ENCODE peak calls at places on chromosomes 1 and 21, in seven cellular contexts. One of them, this sample, is unnamed.

GRCh38 chr1:52037402-52037814 is 3.8 kb upstream of the KTI12 start:
- DNase-seq in CD14-positive monocyte: no peak
- DNase-seq in thyroid gland: no peak
- DNase-seq in progenitor cell of endocrine pancreas: no peak
- DNase-seq in CD4-positive, alpha-beta T cell: no peak
- DNase-seq in nephron progenitor cell: no peak
- DNase-seq in neural progenitor cell: no peak
- DNase-seq in this sample: no peak

GRCh38 chr1:154514066-154514553 is 11.9 kb upstream of the SHE start:
- DNase-seq in CD14-positive monocyte: no peak
- DNase-seq in thyroid gland: no peak
- DNase-seq in progenitor cell of endocrine pancreas: no peak
- DNase-seq in CD4-positive, alpha-beta T cell: no peak
- DNase-seq in nephron progenitor cell: no peak
- DNase-seq in neural progenitor cell: no peak
- DNase-seq in this sample: no peak

GRCh38 chr1:13700521-13701273 is 709 bp downstream of the PRDM2 start:
- DNase-seq in CD14-positive monocyte: no peak
- DNase-seq in thyroid gland: peak
- DNase-seq in progenitor cell of endocrine pancreas: peak
- DNase-seq in CD4-positive, alpha-beta T cell: peak
- DNase-seq in nephron progenitor cell: no peak
- DNase-seq in neural progenitor cell: peak
- DNase-seq in this sample: peak

GRCh38 chr1:207910678-207911354 is at the start of gene CD34:
- DNase-seq in CD14-positive monocyte: no peak
- DNase-seq in thyroid gland: peak
- DNase-seq in progenitor cell of endocrine pancreas: no peak
- DNase-seq in CD4-positive, alpha-beta T cell: no peak
- DNase-seq in nephron progenitor cell: peak
- DNase-seq in neural progenitor cell: peak
- DNase-seq in this sample: no peak

GRCh38 chr1:183209533-183210158 is 23.6 kb downstream of the LAMC2 start:
- DNase-seq in CD14-positive monocyte: no peak
- DNase-seq in thyroid gland: no peak
- DNase-seq in progenitor cell of endocrine pancreas: no peak
- DNase-seq in CD4-positive, alpha-beta T cell: no peak
- DNase-seq in nephron progenitor cell: no peak
- DNase-seq in neural progenitor cell: no peak
- DNase-seq in this sample: no peak

GRCh38 chr1:182716740-182717720 is 32.6 kb upstream of the RGS8 start:
- DNase-seq in CD14-positive monocyte: no peak
- DNase-seq in thyroid gland: no peak
- DNase-seq in progenitor cell of endocrine pancreas: no peak
- DNase-seq in CD4-positive, alpha-beta T cell: no peak
- DNase-seq in nephron progenitor cell: no peak
- DNase-seq in neural progenitor cell: no peak
- DNase-seq in this sample: no peak

GRCh38 chr1:39452081-39452480 is 39.4 kb upstream of the BMP8A start:
- DNase-seq in CD14-positive monocyte: no peak
- DNase-seq in thyroid gland: no peak
- DNase-seq in progenitor cell of endocrine pancreas: no peak
- DNase-seq in CD4-positive, alpha-beta T cell: no peak
- DNase-seq in nephron progenitor cell: no peak
- DNase-seq in neural progenitor cell: no peak
- DNase-seq in this sample: no peak

GRCh38 chr1:39620659-39621165 is 18.7 kb downstream of the HEYL start:
- DNase-seq in CD14-positive monocyte: no peak
- DNase-seq in thyroid gland: no peak
- DNase-seq in progenitor cell of endocrine pancreas: no peak
- DNase-seq in CD4-positive, alpha-beta T cell: no peak
- DNase-seq in nephron progenitor cell: no peak
- DNase-seq in neural progenitor cell: no peak
- DNase-seq in this sample: no peak

GRCh38 chr1:93450331-93450730 is 2.4 kb downstream of the FNBP1L start:
- DNase-seq in CD14-positive monocyte: no peak
- DNase-seq in thyroid gland: no peak
- DNase-seq in progenitor cell of endocrine pancreas: no peak
- DNase-seq in CD4-positive, alpha-beta T cell: no peak
- DNase-seq in nephron progenitor cell: no peak
- DNase-seq in neural progenitor cell: no peak
- DNase-seq in this sample: no peak

GRCh38 chr1:3736708-3737107 is 15.5 kb upstream of the CCDC27 start:
- DNase-seq in CD14-positive monocyte: no peak
- DNase-seq in thyroid gland: peak
- DNase-seq in progenitor cell of endocrine pancreas: no peak
- DNase-seq in CD4-positive, alpha-beta T cell: no peak
- DNase-seq in nephron progenitor cell: no peak
- DNase-seq in neural progenitor cell: no peak
- DNase-seq in this sample: no peak

GRCh38 chr1:93960641-93961147 is 51.5 kb upstream of the GCLM start:
- DNase-seq in CD14-positive monocyte: no peak
- DNase-seq in thyroid gland: peak
- DNase-seq in progenitor cell of endocrine pancreas: no peak
- DNase-seq in CD4-positive, alpha-beta T cell: no peak
- DNase-seq in nephron progenitor cell: no peak
- DNase-seq in neural progenitor cell: no peak
- DNase-seq in this sample: no peak

GRCh38 chr1:6574025-6574620 is 5.7 kb upstream of the ZBTB48 start:
- DNase-seq in CD14-positive monocyte: no peak
- DNase-seq in thyroid gland: no peak
- DNase-seq in progenitor cell of endocrine pancreas: no peak
- DNase-seq in CD4-positive, alpha-beta T cell: no peak
- DNase-seq in nephron progenitor cell: no peak
- DNase-seq in neural progenitor cell: no peak
- DNase-seq in this sample: no peak

GRCh38 chr21:38140192-38140905 is 116.4 kb upstream of the KCNJ15 start:
- DNase-seq in CD14-positive monocyte: no peak
- DNase-seq in thyroid gland: peak
- DNase-seq in progenitor cell of endocrine pancreas: no peak
- DNase-seq in CD4-positive, alpha-beta T cell: no peak
- DNase-seq in nephron progenitor cell: no peak
- DNase-seq in neural progenitor cell: peak
- DNase-seq in this sample: no peak

GRCh38 chr1:185936641-185937040 is 202.4 kb downstream of the HMCN1 start:
- DNase-seq in CD14-positive monocyte: no peak
- DNase-seq in thyroid gland: no peak
- DNase-seq in progenitor cell of endocrine pancreas: no peak
- DNase-seq in CD4-positive, alpha-beta T cell: no peak
- DNase-seq in nephron progenitor cell: no peak
- DNase-seq in neural progenitor cell: no peak
- DNase-seq in this sample: no peak
- TF ChIP-seq CTCF in CD14-positive monocyte: no peak
- TF ChIP-seq CTCF in thyroid gland: no peak
- TF ChIP-seq CTCF in progenitor cell of endocrine pancreas: no peak
- TF ChIP-seq CTCF in CD4-positive, alpha-beta T cell: no peak
- TF ChIP-seq CTCF in nephron progenitor cell: no peak
- TF ChIP-seq CTCF in neural progenitor cell: no peak
- TF ChIP-seq CTCF in this sample: no peak

GRCh38 chr21:21373969-21374368 is 375.8 kb downstream of the NCAM2 start:
- DNase-seq in CD14-positive monocyte: no peak
- DNase-seq in thyroid gland: no peak
- DNase-seq in progenitor cell of endocrine pancreas: no peak
- DNase-seq in CD4-positive, alpha-beta T cell: no peak
- DNase-seq in nephron progenitor cell: no peak
- DNase-seq in neural progenitor cell: no peak
- DNase-seq in this sample: no peak
- TF ChIP-seq CTCF in CD14-positive monocyte: no peak
- TF ChIP-seq CTCF in thyroid gland: no peak
- TF ChIP-seq CTCF in progenitor cell of endocrine pancreas: no peak
- TF ChIP-seq CTCF in CD4-positive, alpha-beta T cell: no peak
- TF ChIP-seq CTCF in nephron progenitor cell: no peak
- TF ChIP-seq CTCF in neural progenitor cell: no peak
- TF ChIP-seq CTCF in this sample: no peak

DNA sequence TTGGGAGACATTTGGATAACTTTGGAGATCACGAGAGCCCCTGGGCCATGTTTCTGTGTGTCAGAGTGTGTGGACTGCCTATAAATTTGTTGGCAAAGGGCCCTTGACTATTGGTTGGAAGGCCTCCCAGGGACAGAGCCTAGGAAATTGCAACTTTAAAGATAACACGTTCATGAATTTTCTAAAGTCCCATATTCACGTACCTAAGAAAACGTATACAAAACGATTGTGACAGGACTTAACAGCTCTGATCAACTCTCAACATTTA is 55.8 kb downstream of the DOP1B start:
- DNase-seq in CD14-positive monocyte: no peak
- DNase-seq in thyroid gland: no peak
- DNase-seq in progenitor cell of endocrine pancreas: no peak
- DNase-seq in CD4-positive, alpha-beta T cell: no peak
- DNase-seq in nephron progenitor cell: no peak
- DNase-seq in neural progenitor cell: no peak
- DNase-seq in this sample: no peak
- TF ChIP-seq CTCF in CD14-positive monocyte: no peak
- TF ChIP-seq CTCF in thyroid gland: no peak
- TF ChIP-seq CTCF in progenitor cell of endocrine pancreas: no peak
- TF ChIP-seq CTCF in CD4-positive, alpha-beta T cell: no peak
- TF ChIP-seq CTCF in nephron progenitor cell: no peak
- TF ChIP-seq CTCF in neural progenitor cell: no peak
- TF ChIP-seq CTCF in this sample: no peak

DNA sequence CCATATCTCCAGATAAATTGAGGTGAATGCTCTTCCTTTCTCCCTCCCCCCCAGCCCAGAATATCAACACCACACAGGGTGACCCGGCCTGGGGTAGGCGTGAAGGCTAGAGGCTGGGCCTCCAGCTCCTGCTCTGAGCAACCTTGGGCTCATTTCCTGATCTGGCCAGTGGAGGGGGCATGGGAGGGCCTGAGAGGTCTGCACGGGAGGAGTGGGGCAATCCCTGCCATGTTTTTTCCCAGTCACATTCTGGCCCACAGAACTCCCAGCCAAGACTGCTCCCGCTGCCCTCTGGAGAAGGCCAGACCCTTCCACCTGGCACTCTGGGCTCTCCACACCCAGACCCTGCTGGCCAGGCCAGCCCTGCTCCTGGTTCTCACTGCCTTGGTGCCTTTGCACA is 3.9 kb downstream of the CLDN19 start:
- DNase-seq in CD14-positive monocyte: no peak
- DNase-seq in thyroid gland: no peak
- DNase-seq in progenitor cell of endocrine pancreas: no peak
- DNase-seq in CD4-positive, alpha-beta T cell: no peak
- DNase-seq in nephron progenitor cell: no peak
- DNase-seq in neural progenitor cell: peak
- DNase-seq in this sample: no peak
- TF ChIP-seq CTCF in CD14-positive monocyte: peak
- TF ChIP-seq CTCF in thyroid gland: no peak
- TF ChIP-seq CTCF in progenitor cell of endocrine pancreas: no peak
- TF ChIP-seq CTCF in CD4-positive, alpha-beta T cell: no peak
- TF ChIP-seq CTCF in nephron progenitor cell: no peak
- TF ChIP-seq CTCF in neural progenitor cell: peak
- TF ChIP-seq CTCF in this sample: no peak

GRCh38 chr1:50047916-50048694 is 24.4 kb upstream of the AGBL4 start:
- DNase-seq in CD14-positive monocyte: no peak
- DNase-seq in thyroid gland: peak
- DNase-seq in progenitor cell of endocrine pancreas: peak
- DNase-seq in CD4-positive, alpha-beta T cell: no peak
- DNase-seq in nephron progenitor cell: peak
- DNase-seq in neural progenitor cell: peak
- DNase-seq in this sample: no peak
- TF ChIP-seq CTCF in CD14-positive monocyte: no peak
- TF ChIP-seq CTCF in thyroid gland: no peak
- TF ChIP-seq CTCF in progenitor cell of endocrine pancreas: peak
- TF ChIP-seq CTCF in CD4-positive, alpha-beta T cell: no peak
- TF ChIP-seq CTCF in nephron progenitor cell: no peak
- TF ChIP-seq CTCF in neural progenitor cell: no peak
- TF ChIP-seq CTCF in this sample: no peak

GRCh38 chr21:15022608-15023261 is 42.1 kb downstream of the NRIP1 start:
- DNase-seq in CD14-positive monocyte: no peak
- DNase-seq in thyroid gland: no peak
- DNase-seq in progenitor cell of endocrine pancreas: no peak
- DNase-seq in CD4-positive, alpha-beta T cell: no peak
- DNase-seq in nephron progenitor cell: no peak
- DNase-seq in neural progenitor cell: no peak
- DNase-seq in this sample: no peak
- TF ChIP-seq CTCF in CD14-positive monocyte: peak
- TF ChIP-seq CTCF in thyroid gland: no peak
- TF ChIP-seq CTCF in progenitor cell of endocrine pancreas: no peak
- TF ChIP-seq CTCF in CD4-positive, alpha-beta T cell: no peak
- TF ChIP-seq CTCF in nephron progenitor cell: no peak
- TF ChIP-seq CTCF in neural progenitor cell: no peak
- TF ChIP-seq CTCF in this sample: no peak

GRCh38 chr1:247286134-247286670 is 30.3 kb downstream of the VN1R5 start:
- DNase-seq in CD14-positive monocyte: no peak
- DNase-seq in thyroid gland: no peak
- DNase-seq in progenitor cell of endocrine pancreas: no peak
- DNase-seq in CD4-positive, alpha-beta T cell: no peak
- DNase-seq in nephron progenitor cell: no peak
- DNase-seq in neural progenitor cell: no peak
- DNase-seq in this sample: peak

GRCh38 chr1:247291161-247291560 is 35.3 kb downstream of the VN1R5 start:
- DNase-seq in CD14-positive monocyte: no peak
- DNase-seq in thyroid gland: no peak
- DNase-seq in progenitor cell of endocrine pancreas: no peak
- DNase-seq in CD4-positive, alpha-beta T cell: no peak
- DNase-seq in nephron progenitor cell: no peak
- DNase-seq in neural progenitor cell: no peak
- DNase-seq in this sample: no peak

GRCh38 chr1:247288341-247288740 is 32.5 kb downstream of the VN1R5 start:
- DNase-seq in CD14-positive monocyte: no peak
- DNase-seq in thyroid gland: no peak
- DNase-seq in progenitor cell of endocrine pancreas: no peak
- DNase-seq in CD4-positive, alpha-beta T cell: no peak
- DNase-seq in nephron progenitor cell: no peak
- DNase-seq in neural progenitor cell: no peak
- DNase-seq in this sample: no peak

GRCh38 chr1:247290576-247290975 is 34.7 kb downstream of the VN1R5 start:
- DNase-seq in CD14-positive monocyte: no peak
- DNase-seq in thyroid gland: no peak
- DNase-seq in progenitor cell of endocrine pancreas: no peak
- DNase-seq in CD4-positive, alpha-beta T cell: no peak
- DNase-seq in nephron progenitor cell: no peak
- DNase-seq in neural progenitor cell: no peak
- DNase-seq in this sample: no peak

GRCh38 chr1:247287460-247287859 is 31.6 kb downstream of the VN1R5 start:
- DNase-seq in CD14-positive monocyte: no peak
- DNase-seq in thyroid gland: no peak
- DNase-seq in progenitor cell of endocrine pancreas: no peak
- DNase-seq in CD4-positive, alpha-beta T cell: no peak
- DNase-seq in nephron progenitor cell: no peak
- DNase-seq in neural progenitor cell: no peak
- DNase-seq in this sample: no peak
- TF ChIP-seq CTCF in CD14-positive monocyte: no peak
- TF ChIP-seq CTCF in thyroid gland: no peak
- TF ChIP-seq CTCF in progenitor cell of endocrine pancreas: no peak
- TF ChIP-seq CTCF in CD4-positive, alpha-beta T cell: no peak
- TF ChIP-seq CTCF in nephron progenitor cell: no peak
- TF ChIP-seq CTCF in neural progenitor cell: peak
- TF ChIP-seq CTCF in this sample: peak

GRCh38 chr1:31683997-31684396 is 19.8 kb downstream of the COL16A1 start:
- DNase-seq in CD14-positive monocyte: no peak
- DNase-seq in thyroid gland: no peak
- DNase-seq in progenitor cell of endocrine pancreas: no peak
- DNase-seq in CD4-positive, alpha-beta T cell: no peak
- DNase-seq in nephron progenitor cell: no peak
- DNase-seq in neural progenitor cell: peak
- DNase-seq in this sample: no peak
- TF ChIP-seq CTCF in CD14-positive monocyte: peak
- TF ChIP-seq CTCF in thyroid gland: no peak
- TF ChIP-seq CTCF in progenitor cell of endocrine pancreas: peak
- TF ChIP-seq CTCF in CD4-positive, alpha-beta T cell: no peak
- TF ChIP-seq CTCF in nephron progenitor cell: peak
- TF ChIP-seq CTCF in neural progenitor cell: peak
- TF ChIP-seq CTCF in this sample: no peak

GRCh38 chr21:45847870-45848269 is 133.7 kb upstream of the COL6A1 start:
- DNase-seq in CD14-positive monocyte: no peak
- DNase-seq in thyroid gland: no peak
- DNase-seq in progenitor cell of endocrine pancreas: no peak
- DNase-seq in CD4-positive, alpha-beta T cell: no peak
- DNase-seq in nephron progenitor cell: no peak
- DNase-seq in neural progenitor cell: no peak
- DNase-seq in this sample: no peak
- TF ChIP-seq CTCF in CD14-positive monocyte: no peak
- TF ChIP-seq CTCF in thyroid gland: no peak
- TF ChIP-seq CTCF in progenitor cell of endocrine pancreas: no peak
- TF ChIP-seq CTCF in CD4-positive, alpha-beta T cell: no peak
- TF ChIP-seq CTCF in nephron progenitor cell: no peak
- TF ChIP-seq CTCF in neural progenitor cell: no peak
- TF ChIP-seq CTCF in this sample: no peak